ENCODE peak calls at places on chromosomes 2 and 18, in six cellular contexts. M is right lobe of liver, D is heart left ventricle, A is adrenal gland, E is IMR-90, N is prostate gland. G is an unnamed sample.

GRCh38 chr18:10051877-10052631 is 138.2 kb downstream of the VAPA start:
- DNase-seq in E (peak; percentile 99), D (peak; percentile 50), N (no peak), A (no peak), M (no peak), G (no peak)

GRCh38 chr2:55524884-55525437 is 5.4 kb downstream of the CFAP36 start:
- DNase-seq in A (no peak), M (no peak), E (no peak), N (no peak), D (no peak), G (no peak)

GRCh38 chr18:35697869-35698268 is 116.3 kb downstream of the GALNT1 start:
- DNase-seq in M (no peak), A (no peak), E (no peak), D (no peak), N (no peak), G (no peak)

GRCh38 chr18:51724790-51725721 is 527.6 kb upstream of the MEX3C start:
- DNase-seq in D (no peak), A (no peak), N (no peak), E (no peak), M (peak; percentile 19), G (no peak)

GRCh38 chr2:148887349-148888002 is 12.4 kb downstream of the KIF5C start:
- DNase-seq in E (no peak), N (no peak), A (no peak), D (no peak), M (no peak), G (no peak)

GRCh38 chr2:26469092-26469710 is 8.7 kb downstream of the OTOF start:
- DNase-seq in D (no peak), A (no peak), M (peak; percentile 55), N (no peak), E (peak; percentile 59), G (peak; percentile 47)

GRCh38 chr18:55432307-55433040 is 155.5 kb downstream of the TCF4 start:
- DNase-seq in D (no peak), M (no peak), E (no peak), A (no peak), N (no peak), G (no peak)

GRCh38 chr2:8822218-8822617 is 15.2 kb downstream of the KIDINS220 start:
- DNase-seq in N (no peak), A (peak; percentile 53), D (no peak), E (peak; percentile 33), M (no peak), G (no peak)

GRCh38 chr2:44931177-44931795 is 10.2 kb upstream of the SIX3 start:
- DNase-seq in A (no peak), E (no peak), N (no peak), M (no peak), D (no peak), G (no peak)

GRCh38 chr2:34570266-34570872 is 971.3 kb upstream of the FAM98A start:
- DNase-seq in D (no peak), N (peak; percentile 15), M (no peak), A (no peak), E (no peak), G (no peak)

GRCh38 chr2:211867845-211868361 is 670.7 kb downstream of the ERBB4 start:
- DNase-seq in A (no peak), N (no peak), D (no peak), E (peak; percentile 61), M (no peak), G (no peak)

GRCh38 chr2:129767987-129768386 is 211.5 kb upstream of the RAB6C start:
- DNase-seq in A (no peak), N (no peak), E (no peak), D (no peak), M (no peak), G (no peak)

GRCh38 chr2:30217644-30218361 is 13.5 kb upstream of the LBH start:
- DNase-seq in A (no peak), E (no peak), D (peak; percentile 56), M (no peak), N (peak; percentile 96), G (no peak)

GRCh38 chr2:144241801-144242200 is 278.1 kb downstream of the ZEB2 start:
- DNase-seq in E (no peak), M (no peak), A (no peak), D (no peak), N (no peak), G (no peak)

GRCh38 chr2:98948956-98949739 is 13.1 kb upstream of the CRACDL start:
- DNase-seq in E (no peak), A (peak; percentile 41), N (no peak), D (no peak), M (no peak), G (no peak)

GRCh38 chr18:3040183-3040582 is 27.2 kb upstream of the LPIN2 start:
- DNase-seq in E (no peak), M (no peak), A (no peak), N (no peak), D (no peak), G (no peak)

GRCh38 chr2:226835796-226836547 is at the start of gene RHBDD1:
- DNase-seq in N (peak; percentile 89), M (peak; percentile 94), E (peak; percentile 95), A (peak; percentile 94), D (peak; percentile 95), G (peak; percentile 82)
- TF ChIP-seq POLR2A in N (peak; percentile 70), M (peak; percentile 96), E (peak; percentile 92), A (peak; percentile 93), D (peak; percentile 49), G (peak; percentile 92)

GRCh38 chr2:21012557-21012937 is 31.3 kb downstream of the APOB start:
- DNase-seq in E (no peak), N (no peak), D (no peak), A (no peak), M (no peak), G (no peak)

GRCh38 chr2:21011876-21012556 is 31.9 kb downstream of the APOB start:
- DNase-seq in A (no peak), E (no peak), N (no peak), M (no peak), D (no peak), G (no peak)

GRCh38 chr2:21013043-21013816 is 30.6 kb downstream of the APOB start:
- DNase-seq in E (no peak), D (no peak), M (no peak), A (no peak), N (no peak), G (no peak)

GRCh38 chr2:21015281-21015645 is 28.6 kb downstream of the APOB start:
- DNase-seq in N (no peak), M (no peak), D (no peak), E (no peak), A (no peak), G (no peak)

GRCh38 chr2:21014364-21015280 is 29.3 kb downstream of the APOB start:
- DNase-seq in N (no peak), A (no peak), M (no peak), E (no peak), D (no peak), G (no peak)
- TF ChIP-seq POLR2A in N (no peak), A (no peak), M (peak; percentile 9), E (no peak), D (no peak), G (no peak)

DNA sequence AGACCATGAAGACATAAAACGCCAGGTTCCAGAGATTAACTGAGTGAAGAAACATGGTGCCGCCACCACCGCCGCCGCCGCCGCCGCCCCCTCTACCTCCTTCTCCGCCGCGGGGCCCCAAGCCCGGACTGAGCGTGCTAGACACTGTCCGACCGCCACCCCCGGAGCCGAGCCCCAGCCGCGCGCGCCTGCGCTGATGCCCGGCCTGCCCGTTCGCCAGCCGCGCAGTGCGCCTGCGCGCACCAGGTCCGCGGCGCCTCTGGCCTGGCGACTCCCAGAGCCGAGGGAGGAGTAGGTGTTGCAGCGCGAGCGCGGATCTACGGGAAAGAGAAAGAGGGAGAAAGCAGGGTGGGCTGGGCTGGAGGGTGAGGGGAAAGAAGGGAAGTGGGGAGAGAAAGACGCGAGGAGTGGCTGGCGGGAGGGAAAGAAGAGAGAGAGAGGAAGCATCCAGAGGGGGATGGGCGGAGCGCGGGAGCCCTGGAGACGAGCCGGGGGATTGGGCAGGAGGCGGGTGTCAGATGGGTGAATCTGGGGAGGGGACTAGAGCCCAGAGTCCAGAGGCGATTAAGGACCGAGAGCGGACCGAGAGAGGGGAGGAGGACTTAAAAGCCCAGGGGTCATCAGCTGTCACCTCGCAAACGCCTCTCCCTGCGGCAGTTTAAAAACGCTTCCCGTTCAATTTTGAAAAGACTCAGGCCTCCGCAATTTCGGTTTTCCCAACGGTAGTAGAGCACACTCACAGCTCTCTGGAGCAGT is at the start of gene PGAP1:
- DNase-seq in A (peak; percentile 91), D (peak; percentile 90), N (peak; percentile 87), E (peak; percentile 88), M (peak; percentile 93), G (peak; percentile 90)
- TF ChIP-seq POLR2A in A (peak; percentile 49), D (no peak), N (peak; percentile 87), E (peak; percentile 74), M (peak; percentile 80), G (peak; percentile 77)

DNA sequence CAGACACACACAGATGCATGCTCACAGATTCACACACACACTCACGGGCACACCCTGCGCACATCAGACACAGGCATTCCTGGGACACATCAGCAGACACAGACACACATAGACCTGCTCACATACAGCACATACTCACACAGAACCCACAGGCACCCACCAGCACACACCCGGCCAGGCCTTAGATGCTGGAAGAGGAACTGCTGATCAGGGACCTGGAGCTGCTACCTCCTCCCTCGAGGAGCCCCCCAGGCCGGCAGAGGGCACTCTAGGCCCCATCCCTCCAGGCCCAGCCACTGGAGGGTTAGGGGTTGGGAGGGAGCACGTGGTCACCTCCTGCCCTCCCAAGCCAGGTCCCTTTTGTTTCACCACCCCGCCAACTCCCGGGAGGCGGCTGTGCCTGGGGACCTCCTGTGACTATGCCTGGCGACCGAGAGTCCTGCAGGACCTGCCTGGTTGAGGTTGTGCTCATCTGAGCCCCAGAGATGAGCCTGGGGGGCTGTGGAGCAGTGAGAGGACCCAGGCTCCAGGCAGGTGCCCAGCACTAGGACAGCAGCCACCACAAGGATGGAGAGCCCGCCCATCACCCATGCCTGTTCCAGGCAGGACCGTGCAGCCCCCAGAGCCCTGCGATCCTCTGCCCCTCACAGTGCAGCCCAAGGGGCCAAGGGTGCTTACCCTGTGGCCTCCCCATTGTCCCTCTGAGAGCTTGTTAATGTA is 21.0 kb upstream of the PTMA start:
- DNase-seq in E (no peak), D (peak; percentile 62), M (peak; percentile 80), A (peak; percentile 67), N (no peak), G (no peak)
- TF ChIP-seq POLR2A in E (no peak), D (no peak), M (no peak), A (no peak), N (no peak), G (no peak)